ENCODE peak calls at places on chromosomes 5 and 9, in nine cellular contexts. K is stimulated activated CD4-positive, alpha-beta T cell treated with anti-CD3 and anti-CD28 coated beads, Interleukin-12 subunit alpha, Interleukin-12 subunit beta, amount 100 ng/mL, for 4 hours; D is HS-5; P is Calu3; W is SW 1271; O is foreskin fibroblast; Q is NCI-H2171; F is NCI-H1105; J is KBM-7. T is an unnamed sample.

GRCh38 chr9:91736311-91736710 is 213.7 kb downstream of the ROR2 start:
- DNase-seq in K (no peak), D (no peak), P (no peak), W (no peak), O (no peak), Q (no peak), F (no peak), J (no peak), T (no peak)

GRCh38 chr5:38831117-38831516 is 14.7 kb upstream of the OSMR start:
- DNase-seq in K (no peak), D (no peak), P (no peak), W (no peak), O (no peak), Q (no peak), F (no peak), J (no peak), T (no peak)

GRCh38 chr5:89043676-89044075 is 160.7 kb upstream of the MEF2C start:
- DNase-seq in K (no peak), D (no peak), P (no peak), W (peak), O (peak), Q (no peak), F (no peak), J (peak), T (peak)

GRCh38 chr5:120447706-120448239 is 16.3 kb upstream of the PRR16 start:
- DNase-seq in K (no peak), D (no peak), P (no peak), W (no peak), O (peak), Q (no peak), F (no peak), J (no peak), T (peak)

GRCh38 chr5:113123563-113123962 is 147.0 kb downstream of the DCP2 start:
- DNase-seq in K (no peak), D (no peak), P (peak), W (peak), O (no peak), Q (no peak), F (no peak), J (no peak), T (no peak)

GRCh38 chr5:118033686-118034338 is 954.5 kb downstream of the DTWD2 start:
- DNase-seq in K (no peak), D (no peak), P (no peak), W (no peak), O (no peak), Q (no peak), F (no peak), J (no peak), T (no peak)

GRCh38 chr5:125316913-125317545 is 570.6 kb upstream of the ZNF608 start:
- DNase-seq in K (no peak), D (no peak), P (no peak), W (no peak), O (peak), Q (peak), F (no peak), J (no peak), T (no peak)

GRCh38 chr9:136566899-136567298 is 21.1 kb upstream of the NOTCH1 start:
- DNase-seq in K (no peak), D (no peak), P (peak), W (no peak), O (peak), Q (no peak), F (no peak), J (no peak), T (no peak)

GRCh38 chr5:150612405-150612804 is 28.1 kb upstream of the SYNPO start:
- DNase-seq in K (no peak), D (no peak), P (no peak), W (no peak), O (no peak), Q (no peak), F (no peak), J (no peak), T (no peak)

GRCh38 chr9:38641985-38642864 is 21.8 kb upstream of the ANKRD18A start:
- DNase-seq in K (no peak), D (no peak), P (peak), W (peak), O (peak), Q (peak), F (peak), J (peak), T (peak)

GRCh38 chr5:153490124-153491085 is at the start of gene GRIA1:
- DNase-seq in K (no peak), D (no peak), P (no peak), W (no peak), O (peak), Q (no peak), F (no peak), J (no peak), T (no peak)

GRCh38 chr9:134679616-134680392 is 38.2 kb downstream of the COL5A1 start:
- DNase-seq in K (no peak), D (no peak), P (no peak), W (no peak), O (no peak), Q (no peak), F (no peak), J (no peak), T (no peak)

GRCh38 chr9:111851536-111851935 is 45.1 kb upstream of the UGCG start:
- DNase-seq in K (no peak), D (no peak), P (peak), W (peak), O (no peak), Q (no peak), F (no peak), J (no peak), T (peak)

GRCh38 chr9:29241320-29241719 is 1668.0 kb upstream of the C9orf72 start:
- DNase-seq in K (no peak), D (no peak), P (no peak), W (no peak), O (no peak), Q (no peak), F (no peak), J (no peak), T (peak)

GRCh38 chr5:168329302-168329701 is 37.9 kb downstream of the WWC1 start:
- DNase-seq in K (no peak), D (no peak), P (no peak), W (no peak), O (no peak), Q (no peak), F (no peak), J (no peak), T (no peak)

GRCh38 chr9:2657427-2657826 is 35.8 kb downstream of the VLDLR start:
- DNase-seq in K (no peak), D (no peak), P (no peak), W (no peak), O (no peak), Q (no peak), F (no peak), J (peak), T (no peak)

GRCh38 chr9:4563105-4563504 is 72.8 kb downstream of the SLC1A1 start:
- DNase-seq in K (no peak), D (no peak), P (no peak), W (no peak), O (no peak), Q (no peak), F (no peak), J (no peak), T (no peak)

GRCh38 chr9:13896922-13897835 is 416.8 kb downstream of the NFIB start:
- DNase-seq in K (no peak), D (no peak), P (no peak), W (no peak), O (no peak), Q (no peak), F (no peak), J (no peak), T (no peak)

GRCh38 chr9:85258823-85259370 is 482.9 kb downstream of the AGTPBP1 start:
- DNase-seq in K (no peak), D (peak), P (peak), W (no peak), O (peak), Q (no peak), F (peak), J (peak), T (peak)

GRCh38 chr9:92010705-92011536 is 60.9 kb upstream of the ROR2 start:
- DNase-seq in K (no peak), D (no peak), P (no peak), W (no peak), O (no peak), Q (no peak), F (no peak), J (no peak), T (no peak)

T was measured in foreskin keratinocyte.